ENCODE peak calls at places on chromosomes 2 and 18, in nine cellular contexts. E is naive B cell; F is retinal pigment epithelial cell; N is midbrain; D is activated naive CD4-positive, alpha-beta T cell treated with anti-CD3 and anti-CD28 coated beads for 36 hours; O is mesendoderm; P is naive thymus-derived CD8-positive, alpha-beta T cell; J is DMS79; A is nephron progenitor cell. Y is an unnamed sample.

GRCh38 chr2:9440058-9440727 is 16.7 kb downstream of the CPSF3 start:
- DNase-seq in D (no peak), F (no peak), J (no peak), P (no peak), O (no peak), N (no peak), E (no peak), A (no peak), Y (no peak)

GRCh38 chr2:44342854-44343253 is 18.4 kb downstream of the PREPL start:
- DNase-seq in O (peak), N (no peak), E (peak), D (peak), F (no peak), P (peak), A (no peak), J (no peak), Y (no peak)

GRCh38 chr2:69243652-69244051 is 143.4 kb downstream of the GFPT1 start:
- DNase-seq in F (no peak), J (no peak), E (no peak), A (no peak), D (no peak), P (no peak), O (no peak), N (no peak), Y (no peak)

GRCh38 chr18:12397793-12398192 is 9.9 kb upstream of the PRELID3A start:
- DNase-seq in J (no peak), O (no peak), P (no peak), F (no peak), E (no peak), N (no peak), A (no peak), D (no peak), Y (no peak)

GRCh38 chr2:152508446-152508845 is 173.5 kb downstream of the FMNL2 start:
- DNase-seq in A (no peak), N (no peak), J (no peak), F (peak), O (no peak), D (no peak), E (no peak), P (no peak), Y (no peak)

GRCh38 chr2:173602153-173602552 is 247.5 kb downstream of the CDCA7 start:
- DNase-seq in A (no peak), D (no peak), N (no peak), E (no peak), F (no peak), O (no peak), P (no peak), J (no peak), Y (no peak)

GRCh38 chr2:84888401-84889276 is 7.8 kb upstream of the TRABD2A start:
- DNase-seq in E (peak), F (no peak), J (no peak), N (peak), P (peak), A (no peak), D (peak), O (no peak), Y (no peak)

GRCh38 chr2:101309211-101309700 is 755 bp upstream of the RNF149 start:
- DNase-seq in E (no peak), O (no peak), N (no peak), A (no peak), F (no peak), J (no peak), D (no peak), P (no peak), Y (no peak)

GRCh38 chr2:238929242-238930081 is 81.6 kb downstream of the TWIST2 start:
- DNase-seq in P (no peak), F (peak), E (no peak), D (no peak), J (no peak), A (no peak), N (no peak), O (no peak), Y (no peak)

GRCh38 chr2:235579128-235579527 is 85.3 kb downstream of the AGAP1 start:
- DNase-seq in A (no peak), O (no peak), P (no peak), F (no peak), J (no peak), E (no peak), D (no peak), N (no peak), Y (no peak)

GRCh38 chr2:217834057-217834620 is 168.7 kb downstream of the TNS1 start:
- DNase-seq in D (no peak), P (no peak), A (no peak), F (no peak), O (no peak), N (no peak), E (no peak), J (no peak), Y (no peak)

GRCh38 chr2:71563872-71564271 is 110.5 kb downstream of the DYSF start:
- DNase-seq in E (no peak), O (no peak), D (no peak), J (no peak), P (no peak), A (no peak), N (no peak), F (no peak), Y (no peak)

GRCh38 chr2:15634846-15635490 is 43.3 kb downstream of the DDX1 start:
- DNase-seq in D (no peak), E (no peak), P (no peak), F (no peak), O (peak), A (no peak), N (no peak), J (no peak), Y (no peak)

GRCh38 chr18:37107748-37108522 is 279.0 kb downstream of the KIAA1328 start:
- DNase-seq in E (no peak), J (no peak), D (no peak), F (no peak), O (no peak), A (no peak), N (no peak), P (no peak), Y (no peak)

GRCh38 chr2:15920696-15921095 is 19.7 kb upstream of the MYCN start:
- DNase-seq in J (no peak), D (no peak), P (no peak), F (no peak), N (no peak), O (no peak), A (no peak), E (no peak), Y (no peak)

GRCh38 chr2:10071176-10071575 is 9.0 kb downstream of the CYS1 start:
- DNase-seq in F (no peak), E (no peak), D (no peak), O (no peak), J (no peak), A (no peak), N (no peak), P (no peak), Y (no peak)

GRCh38 chr2:238847432-238847801 is 468 bp upstream of the TWIST2 start:
- DNase-seq in N (no peak), J (no peak), E (no peak), O (peak), P (no peak), A (no peak), D (no peak), F (no peak), Y (no peak)

GRCh38 chr2:1068241-1068640 is 117.6 kb downstream of the SNTG2 start:
- DNase-seq in E (no peak), N (no peak), D (no peak), P (no peak), F (no peak), O (no peak), A (no peak), J (no peak), Y (no peak)

GRCh38 chr2:206158563-206159345 is 490 bp downstream of the NDUFS1 start:
- DNase-seq in P (no peak), D (no peak), F (peak), E (no peak), A (no peak), O (peak), J (peak), N (peak), Y (no peak)

GRCh38 chr2:233418761-233419625 is 64.7 kb downstream of the DGKD start:
- DNase-seq in D (peak), P (peak), J (no peak), A (no peak), E (peak), F (no peak), N (no peak), O (no peak), Y (peak)

GRCh38 chr18:72672364-72673151 is 128.4 kb upstream of the CBLN2 start:
- DNase-seq in P (no peak), E (no peak), F (no peak), J (peak), A (peak), N (peak), O (peak), D (peak), Y (peak)

GRCh38 chr2:223760838-223761502 is 76.4 kb downstream of the AP1S3 start:
- DNase-seq in F (peak), O (peak), D (peak), P (no peak), J (no peak), A (no peak), N (no peak), E (no peak), Y (peak)

GRCh38 chr2:113217455-113218282 is 43.9 kb downstream of the PSD4 start:
- DNase-seq in F (no peak), N (no peak), J (no peak), D (no peak), P (no peak), A (no peak), O (peak), E (no peak), Y (no peak)

GRCh38 chr2:12177052-12177994 is 430.9 kb downstream of the LPIN1 start:
- DNase-seq in E (peak), O (peak), F (peak), A (no peak), J (no peak), N (no peak), P (no peak), D (peak), Y (peak)

GRCh38 chr2:229927817-229928321 is 5.6 kb downstream of the FBXO36 start:
- DNase-seq in N (no peak), F (no peak), A (no peak), D (no peak), E (no peak), P (no peak), O (no peak), J (no peak), Y (no peak)

GRCh38 chr2:218418717-218419458 is at the start of gene VIL1:
- DNase-seq in N (no peak), J (no peak), P (no peak), D (no peak), F (no peak), A (no peak), O (peak), E (no peak), Y (no peak)

GRCh38 chr2:11579867-11580659 is 46.2 kb downstream of the GREB1 start:
- DNase-seq in J (no peak), P (no peak), F (no peak), E (no peak), A (no peak), D (no peak), N (no peak), O (peak), Y (no peak)

GRCh38 chr2:152445791-152446201 is 110.8 kb downstream of the FMNL2 start:
- DNase-seq in P (no peak), J (no peak), N (peak), A (no peak), E (no peak), D (peak), F (no peak), O (no peak), Y (no peak)

GRCh38 chr2:71129891-71130324 is at the start of gene MCEE:
- DNase-seq in A (peak), F (peak), O (peak), N (peak), D (peak), P (peak), J (peak), E (no peak), Y (peak)

GRCh38 chr18:79582978-79583377 is 96.6 kb upstream of the CTDP1 start:
- DNase-seq in A (no peak), E (no peak), J (no peak), D (no peak), N (no peak), P (no peak), O (no peak), F (no peak), Y (no peak)

GRCh38 chr2:198883604-198884003 is 574.1 kb downstream of the SATB2 start:
- DNase-seq in N (no peak), E (no peak), P (no peak), F (no peak), O (no peak), J (no peak), A (no peak), D (no peak), Y (no peak)

GRCh38 chr18:487371-487770 is 13.1 kb downstream of the COLEC12 start:
- DNase-seq in N (no peak), P (no peak), F (no peak), O (no peak), E (no peak), A (no peak), D (no peak), J (no peak), Y (no peak)

GRCh38 chr2:240892361-240892760 is 3.6 kb downstream of the MAB21L4 start:
- DNase-seq in E (no peak), A (no peak), O (no peak), N (no peak), F (no peak), J (no peak), D (no peak), P (no peak), Y (no peak)

GRCh38 chr2:27545348-27546141 is 37.3 kb upstream of the ZNF512 start:
- DNase-seq in E (no peak), N (no peak), A (no peak), O (no peak), J (no peak), D (no peak), P (no peak), F (no peak), Y (no peak)

GRCh38 chr18:46676162-46676830 is 19.3 kb upstream of the LOXHD1 start:
- DNase-seq in F (peak), O (no peak), J (no peak), N (no peak), D (no peak), A (peak), P (no peak), E (no peak), Y (no peak)

GRCh38 chr18:22032392-22032961 is 136.9 kb upstream of the GATA6 start:
- DNase-seq in N (no peak), A (no peak), P (no peak), J (no peak), O (peak), D (no peak), E (no peak), F (peak), Y (no peak)

GRCh38 chr2:235263205-235264120 is 230.4 kb upstream of the AGAP1 start:
- DNase-seq in J (no peak), F (no peak), P (no peak), O (peak), N (peak), D (no peak), E (no peak), A (peak), Y (no peak)

GRCh38 chr2:39712953-39713352 is 47.2 kb downstream of the TMEM178A start:
- DNase-seq in A (no peak), O (no peak), E (no peak), P (no peak), F (no peak), N (no peak), J (no peak), D (no peak), Y (no peak)

GRCh38 chr18:63979409-63979908 is 9.6 kb downstream of the SERPINB8 start:
- DNase-seq in A (peak), P (peak), D (peak), N (peak), F (no peak), O (peak), E (peak), J (peak), Y (peak)

GRCh38 chr2:147649963-147650362 is 194.9 kb upstream of the ACVR2A start:
- DNase-seq in P (no peak), J (peak), F (no peak), E (no peak), A (no peak), D (no peak), N (no peak), O (no peak), Y (no peak)

Y was measured in GM06990.